ENCODE peak calls at places on chromosomes 12 and 14, in ten cellular contexts. F is dorsolateral prefrontal cortex, S is tibial nerve, W is testis, M is cardiac fibroblast, Q is tibial artery, H is endothelial cell of umbilical vein, G is GM06990, Z is AG09309, J is right cardiac atrium. C is an unnamed sample.

GRCh38 chr12:104216461-104217058 is 981 bp downstream of the TXNRD1 start:
- DNase-seq in H (peak; percentile 20), S (no peak), G (no peak), M (no peak), Q (no peak), W (no peak), Z (no peak), J (no peak), F (no peak), C (no peak)

GRCh38 chr12:60100852-60101251 is 505.0 kb downstream of the SLC16A7 start:
- DNase-seq in W (no peak), M (no peak), F (no peak), S (no peak), H (no peak), J (no peak), Q (no peak), G (no peak), Z (no peak), C (peak; percentile 46)

GRCh38 chr12:53097564-53098353 is at the start of gene IGFBP6:
- DNase-seq in Q (peak; percentile 81), G (peak; percentile 61), J (peak; percentile 93), Z (no peak), S (peak; percentile 58), M (peak; percentile 40), W (peak; percentile 67), H (peak; percentile 45), F (no peak), C (no peak)

GRCh38 chr12:31118347-31118830 is 44.7 kb downstream of the DDX11 start:
- DNase-seq in Z (no peak), Q (no peak), G (no peak), M (no peak), H (no peak), J (peak; percentile 59), S (no peak), W (no peak), F (no peak), C (no peak)

GRCh38 chr12:19190292-19191031 is 60.9 kb downstream of the PLEKHA5 start:
- DNase-seq in G (no peak), M (peak; percentile 75), W (no peak), F (no peak), H (peak; percentile 87), S (no peak), Z (no peak), Q (no peak), J (no peak), C (no peak)

GRCh38 chr12:107091989-107092641 is 1.2 kb downstream of the CRY1 start:
- DNase-seq in Z (peak; percentile 90), M (peak; percentile 97), J (no peak), H (peak; percentile 97), G (peak; percentile 47), W (peak; percentile 46), F (no peak), Q (peak; percentile 34), S (no peak), C (peak; percentile 94)

GRCh38 chr14:70707138-70708038 is 65.7 kb downstream of the TTC9 start:
- DNase-seq in G (peak; percentile 57), S (no peak), F (no peak), Q (no peak), H (no peak), M (peak; percentile 36), W (peak; percentile 64), Z (peak; percentile 23), J (no peak), C (no peak)

GRCh38 chr12:130818381-130819247 is 20.4 kb downstream of the STX2 start:
- DNase-seq in Q (no peak), F (no peak), H (peak; percentile 36), M (peak; percentile 38), J (peak; percentile 86), G (peak; percentile 81), W (peak; percentile 77), S (peak; percentile 43), Z (no peak), C (no peak)

GRCh38 chr12:10690906-10691305 is 17.1 kb upstream of the STYK1 start:
- DNase-seq in W (no peak), Q (no peak), G (no peak), Z (no peak), S (no peak), J (no peak), F (no peak), H (no peak), M (no peak), C (no peak)

GRCh38 chr12:117807946-117808345 is 160.8 kb downstream of the KSR2 start:
- DNase-seq in H (peak; percentile 90), J (no peak), Z (no peak), W (no peak), Q (no peak), G (no peak), F (no peak), M (no peak), S (no peak), C (no peak)

GRCh38 chr12:68481181-68481941 is 129.3 kb upstream of the RAP1B start:
- DNase-seq in Z (peak; percentile 46), S (no peak), J (no peak), M (peak; percentile 29), Q (no peak), H (no peak), G (peak; percentile 68), F (no peak), W (no peak), C (no peak)

GRCh38 chr14:22977684-22978486 is 4.5 kb downstream of the AJUBA start:
- DNase-seq in W (peak; percentile 56), Z (no peak), S (no peak), M (peak; percentile 73), J (peak; percentile 75), H (peak; percentile 54), G (no peak), Q (no peak), F (no peak), C (no peak)

GRCh38 chr14:56905282-56905681 is 95.0 kb upstream of the OTX2 start:
- DNase-seq in Q (no peak), F (no peak), H (no peak), Z (no peak), W (no peak), G (no peak), S (no peak), J (no peak), M (no peak), C (no peak)

DNA sequence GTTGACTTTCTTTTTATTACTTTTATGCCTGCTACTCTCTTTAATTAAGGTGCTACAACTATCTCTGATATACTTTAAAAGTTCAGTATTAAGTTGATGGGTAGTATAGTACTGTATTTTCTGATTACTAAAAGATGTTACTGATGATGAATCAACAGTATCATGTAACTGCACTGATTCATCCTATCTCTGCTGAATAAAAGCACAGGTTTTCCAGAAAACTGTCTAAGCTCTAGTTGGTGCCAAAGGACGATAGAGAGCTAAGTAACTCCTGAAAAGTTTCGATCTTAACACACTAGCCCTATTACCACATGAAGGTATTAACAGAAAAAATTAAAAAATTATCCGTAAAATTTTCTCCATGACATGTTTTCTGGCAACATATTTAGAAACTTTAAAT is 2.1 kb downstream of the SCAF11 start:
- DNase-seq in G (no peak), J (no peak), M (peak; percentile 62), Q (no peak), Z (no peak), W (no peak), H (no peak), S (no peak), F (no peak), C (no peak)
- H3K4me3 ChIP-seq in G (peak overlapping the region; percentile 89), J (peak overlapping the region; percentile 11), M (peak overlapping the region; percentile 96), Q (peak overlapping the region; percentile 10), Z (no peak overlapping the region), W (no peak overlapping the region), H (peak overlapping the region; percentile 86), S (no peak overlapping the region), F (no peak overlapping the region), C (peak overlapping the region; percentile 89)

DNA sequence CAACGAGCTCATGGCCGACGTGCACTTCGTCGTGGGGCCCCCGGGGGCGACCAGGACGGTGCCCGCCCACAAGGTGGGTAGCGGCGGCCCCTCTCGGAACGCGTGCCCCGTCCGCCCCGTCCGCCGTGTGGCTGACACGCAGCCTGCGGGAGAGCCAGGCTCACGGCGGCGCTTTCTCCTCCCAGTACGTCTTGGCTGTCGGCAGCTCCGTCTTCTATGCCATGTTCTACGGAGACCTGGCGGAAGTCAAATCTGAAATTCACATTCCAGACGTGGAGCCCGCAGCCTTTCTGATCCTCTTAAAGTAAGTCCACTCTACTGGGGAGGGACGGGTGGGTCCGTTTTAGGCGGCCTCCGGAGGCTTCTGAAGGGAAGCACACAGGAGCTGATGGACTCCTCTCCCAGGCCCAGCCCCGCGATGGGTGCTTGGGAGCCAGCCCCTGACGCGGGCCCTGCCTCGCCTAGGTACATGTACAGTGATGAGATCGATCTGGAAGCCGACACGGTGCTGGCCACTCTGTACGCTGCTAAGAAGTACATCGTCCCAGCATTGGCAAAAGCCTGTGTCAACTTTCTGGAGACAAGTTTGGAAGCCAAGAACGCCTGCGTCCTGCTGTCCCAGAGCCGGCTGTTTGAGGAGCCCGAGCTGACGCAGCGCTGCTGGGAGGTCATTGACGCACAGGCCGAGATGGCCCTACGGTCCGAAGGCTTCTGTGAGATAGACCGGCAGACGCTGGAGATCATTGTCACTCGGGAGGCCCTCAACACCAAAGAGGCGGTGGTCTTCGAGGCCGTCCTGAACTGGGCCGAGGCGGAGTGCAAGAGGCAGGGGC is 1.1 kb downstream of the BTBD6 start:
- DNase-seq in H (peak; percentile 42), J (peak; percentile 73), W (peak; percentile 45), G (no peak), S (no peak), F (no peak), Q (no peak), M (peak; percentile 34), Z (no peak), C (no peak)
- H3K4me3 ChIP-seq in H (peak overlapping the region; percentile 52), J (peak overlapping the region; percentile 87), W (peak overlapping the region; percentile 59), G (peak overlapping the region; percentile 63), S (peak overlapping the region; percentile 71), F (peak overlapping the region; percentile 62), Q (peak overlapping the region; percentile 74), M (peak overlapping the region; percentile 62), Z (peak overlapping the region; percentile 32), C (peak overlapping the region; percentile 49)

DNA sequence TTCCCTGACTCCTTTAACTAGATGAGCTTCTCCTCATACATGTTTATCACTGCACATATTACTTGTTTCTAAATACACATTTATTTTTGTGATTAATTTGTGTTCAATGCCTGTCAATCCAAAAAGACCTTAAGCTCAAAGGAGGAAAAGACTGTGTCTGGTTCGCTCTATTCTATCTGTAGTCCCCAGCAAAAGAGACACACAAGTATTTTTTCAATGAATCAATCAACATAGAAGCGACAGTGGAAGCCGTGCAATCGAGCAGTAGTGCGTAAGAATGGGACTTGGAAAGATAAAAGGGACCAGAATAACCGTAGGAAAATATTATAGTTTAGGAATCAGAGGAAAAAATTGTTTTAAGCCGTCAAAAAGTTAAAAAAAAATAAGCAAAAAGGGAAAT is 951 bp downstream of the WDHD1 start:
- DNase-seq in H (no peak), F (no peak), G (no peak), W (no peak), M (no peak), Z (no peak), S (no peak), Q (no peak), J (no peak), C (no peak)
- H3K4me3 ChIP-seq in H (peak overlapping the region; percentile 96), F (peak overlapping the region; percentile 92), G (peak overlapping the region; percentile 100), W (peak overlapping the region; percentile 92), M (peak overlapping the region; percentile 67), Z (peak overlapping the region; percentile 100), S (peak overlapping the region; percentile 90), Q (peak overlapping the region; percentile 84), J (peak overlapping the region; percentile 78), C (peak overlapping the region; percentile 88)

DNA sequence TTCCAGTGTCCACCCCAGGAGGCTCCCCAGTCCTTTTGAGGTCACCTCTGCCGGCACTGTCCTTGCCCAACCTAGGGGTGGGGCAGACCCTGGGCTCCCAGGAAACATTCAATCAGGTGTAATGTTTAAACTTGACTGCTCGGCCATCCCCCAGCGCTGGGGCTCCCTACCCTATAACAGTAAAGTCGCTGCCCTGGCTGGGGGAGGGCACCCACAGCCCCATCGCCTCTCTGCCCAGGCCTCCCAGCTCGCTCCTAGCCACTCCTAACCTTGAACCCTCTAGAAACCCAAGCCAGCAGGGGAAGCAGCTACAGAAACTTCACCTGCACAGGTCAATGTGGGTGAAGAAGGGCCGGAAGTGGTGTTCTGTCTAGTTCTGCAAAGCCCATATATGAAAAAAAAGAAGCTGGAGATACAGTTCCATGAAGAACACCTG is 1.3 kb downstream of the CLMN start:
- DNase-seq in J (no peak), W (no peak), H (no peak), Z (no peak), S (no peak), Q (no peak), M (no peak), G (no peak), F (no peak), C (no peak)
- H3K4me3 ChIP-seq in J (peak overlapping the region; percentile 58), W (peak overlapping the region; percentile 90), H (no peak overlapping the region), Z (no peak overlapping the region), S (peak overlapping the region; percentile 78), Q (peak overlapping the region; percentile 94), M (no peak overlapping the region), G (no peak overlapping the region), F (peak overlapping the region; percentile 94), C (no peak overlapping the region)